ENCODE peak calls at places on chromosomes 1 and 21, in seven cellular contexts. Y, M, F, J, U, D and Q are unnamed samples.

GRCh38 chr1:65850281-65850680 is 57.6 kb downstream of the PDE4B start:
- DNase-seq in Y (no peak), M (no peak), F (no peak), D (no peak), U (no peak), J (no peak), Q (no peak)

GRCh38 chr21:29235714-29236197 is 63.0 kb upstream of the BACH1 start:
- DNase-seq in D (no peak), J (no peak), M (no peak), Y (no peak), U (no peak), F (no peak), Q (no peak)

GRCh38 chr1:224579526-224579925 is 36.6 kb upstream of the CNIH3 start:
- DNase-seq in J (no peak), D (no peak), Y (peak), U (peak), M (no peak), F (peak), Q (no peak)

GRCh38 chr1:31207590-31207989 is 32.1 kb downstream of the NKAIN1 start:
- DNase-seq in J (no peak), M (no peak), D (no peak), F (no peak), U (no peak), Y (no peak), Q (no peak)

GRCh38 chr1:205630241-205630640 is 1.6 kb downstream of the ELK4 start:
- DNase-seq in F (no peak), U (peak), M (no peak), Y (peak), J (no peak), D (peak), Q (no peak)

GRCh38 chr21:36753556-36753955 is 54.6 kb downstream of the SIM2 start:
- DNase-seq in Y (peak), F (no peak), J (no peak), M (no peak), U (peak), D (peak), Q (no peak)

GRCh38 chr1:45859221-45859620 is 55.8 kb downstream of the MAST2 start:
- DNase-seq in J (no peak), Y (no peak), U (no peak), F (no peak), M (no peak), D (no peak), Q (no peak)

GRCh38 chr1:222385973-222386372 is 161.9 kb downstream of the HHIPL2 start:
- DNase-seq in Y (no peak), J (no peak), M (no peak), D (no peak), U (no peak), F (no peak), Q (no peak)

GRCh38 chr1:9784508-9785133 is 39.1 kb downstream of the CLSTN1 start:
- DNase-seq in Y (peak), J (peak), F (peak), D (peak), M (no peak), U (peak), Q (peak)

GRCh38 chr1:5976231-5976630 is 16.0 kb downstream of the NPHP4 start:
- DNase-seq in Y (no peak), F (no peak), J (no peak), D (no peak), U (no peak), M (no peak), Q (peak)

GRCh38 chr1:205510951-205511330 is 6.5 kb downstream of the CDK18 start:
- DNase-seq in U (no peak), J (no peak), Y (no peak), M (no peak), F (no peak), D (no peak), Q (no peak)

GRCh38 chr1:67683736-67684525 is 1.1 kb upstream of the GADD45A start:
- DNase-seq in J (no peak), F (no peak), U (peak), D (peak), M (no peak), Y (peak), Q (no peak)

GRCh38 chr1:32486463-32487113 is 21.7 kb downstream of the ZBTB8B start:
- DNase-seq in J (no peak), D (peak), U (no peak), F (no peak), Y (no peak), M (no peak), Q (no peak)

GRCh38 chr1:30654188-30654587 is 69.2 kb downstream of the MATN1 start:
- DNase-seq in U (no peak), Y (no peak), D (no peak), J (no peak), F (no peak), M (no peak), Q (no peak)

GRCh38 chr1:224223819-224224714 is 41.0 kb downstream of the DEGS1 start:
- DNase-seq in M (no peak), J (no peak), U (peak), D (no peak), Y (peak), F (no peak), Q (no peak)

GRCh38 chr1:24641646-24642151 is 1.4 kb upstream of the SRRM1 start:
- DNase-seq in M (no peak), F (peak), J (no peak), D (peak), Y (peak), U (peak), Q (peak)

GRCh38 chr1:74506311-74506710 is 6.1 kb downstream of the LRRC53 start:
- DNase-seq in D (peak), J (peak), F (peak), U (no peak), Y (no peak), M (no peak), Q (no peak)

GRCh38 chr1:29972664-29973063 is 736.3 kb downstream of the PTPRU start:
- DNase-seq in D (no peak), Y (no peak), F (no peak), J (no peak), U (no peak), M (peak), Q (no peak)

GRCh38 chr1:19311503-19311930 is 427 bp downstream of the AKR7A2 start:
- DNase-seq in F (no peak), Y (no peak), D (no peak), J (peak), M (peak), U (no peak), Q (no peak)

GRCh38 chr21:27240901-27241300 is 274.0 kb upstream of the ADAMTS5 start:
- DNase-seq in Y (no peak), J (no peak), F (no peak), U (no peak), M (no peak), D (no peak), Q (no peak)

GRCh38 chr1:120179420-120180348 is 3.4 kb upstream of the SEC22B start:
- DNase-seq in D (peak), J (peak), M (peak), Y (peak), F (peak), U (peak), Q (peak)

DNA sequence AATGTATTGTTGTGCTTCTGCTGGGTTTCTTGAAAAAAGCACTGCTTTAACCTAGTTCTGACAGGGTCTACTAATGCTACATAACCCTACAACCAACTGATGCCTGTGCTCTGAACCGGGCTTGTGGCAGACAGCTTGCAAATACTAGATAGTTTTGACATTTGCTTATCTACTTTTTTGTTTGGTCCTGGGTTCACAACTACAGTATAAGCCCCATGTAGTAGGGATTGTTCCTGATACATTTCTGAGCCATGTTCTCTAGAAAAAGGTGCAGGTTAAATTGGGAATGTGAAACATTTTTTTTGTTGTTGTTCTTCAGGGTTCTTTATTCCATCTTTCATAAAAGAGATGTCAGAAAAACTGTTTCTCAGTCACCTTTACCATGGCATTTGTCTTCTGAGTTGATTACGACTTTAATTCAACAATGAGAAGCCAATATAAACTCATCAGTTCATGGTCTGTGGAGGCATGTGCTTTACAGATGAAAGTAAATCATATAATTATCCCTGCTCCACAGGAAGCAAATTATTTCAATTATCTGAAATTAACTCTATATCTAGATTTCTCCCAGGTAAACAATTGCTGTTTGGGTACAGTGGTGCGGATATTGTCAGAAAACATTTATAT is 22.0 kb downstream of the OLFM3 start:
- DNase-seq in U (no peak), J (no peak), M (no peak), F (no peak), D (no peak), Y (no peak), Q (no peak)
- H4K8ac ChIP-seq in U (no peak), J (no peak), M (no peak), F (no peak), D (no peak), Y (no peak), Q (no peak)

GRCh38 chr1:16122916-16123315 is 33.0 kb downstream of the EPHA2 start:
- DNase-seq in D (peak), J (no peak), Y (peak), M (no peak), U (peak), F (no peak), Q (peak)
- H2BK5ac ChIP-seq in D (no peak), J (no peak), Y (no peak), M (peak), U (peak), F (no peak), Q (no peak)

GRCh38 chr1:150256549-150257341 is 829 bp upstream of the CA14 start:
- DNase-seq in F (peak), D (peak), J (peak), U (no peak), M (peak), Y (peak), Q (peak)
- H4K8ac ChIP-seq in F (no peak), D (peak), J (no peak), U (peak), M (peak), Y (peak), Q (no peak)

GRCh38 chr1:50427086-50427817 is 4.0 kb upstream of the DMRTA2 start:
- DNase-seq in Y (no peak), J (peak), D (no peak), F (peak), U (no peak), M (peak), Q (no peak)

GRCh38 chr1:50430010-50430405 is 6.8 kb upstream of the DMRTA2 start:
- DNase-seq in M (no peak), J (no peak), F (no peak), D (no peak), U (no peak), Y (no peak), Q (no peak)

GRCh38 chr1:50426108-50426700 is 3.0 kb upstream of the DMRTA2 start:
- DNase-seq in Y (no peak), J (no peak), F (peak), U (no peak), D (no peak), M (peak), Q (peak)

GRCh38 chr1:50426702-50427085 is 3.5 kb upstream of the DMRTA2 start:
- DNase-seq in U (no peak), F (peak), M (peak), D (no peak), Y (no peak), J (no peak), Q (no peak)

GRCh38 chr1:50427818-50428779 is 4.9 kb upstream of the DMRTA2 start:
- DNase-seq in Y (no peak), J (peak), D (no peak), F (peak), M (peak), U (no peak), Q (peak)
- H2BK5ac ChIP-seq in Y (no peak), J (no peak), D (no peak), F (no peak), M (no peak), U (no peak), Q (no peak)

GRCh38 chr1:20625176-20626097 is 7.8 kb upstream of the PINK1 start:
- DNase-seq in U (no peak), Y (no peak), D (no peak), F (peak), J (no peak), M (peak), Q (peak)
- H4K8ac ChIP-seq in U (no peak), Y (no peak), D (no peak), F (no peak), J (no peak), M (no peak), Q (no peak)

GRCh38 chr1:93842750-93843500 is 36.1 kb downstream of the DNTTIP2 start:
- DNase-seq in Y (no peak), F (no peak), M (no peak), D (no peak), J (no peak), U (peak), Q (no peak)

GRCh38 chr1:93839756-93840155 is 39.2 kb downstream of the DNTTIP2 start:
- DNase-seq in Y (no peak), D (no peak), U (peak), M (no peak), J (no peak), F (no peak), Q (no peak)

GRCh38 chr1:93839307-93839706 is 39.7 kb downstream of the DNTTIP2 start:
- DNase-seq in M (no peak), J (no peak), D (peak), U (peak), Y (peak), F (no peak), Q (no peak)

GRCh38 chr1:93841771-93842170 is 37.2 kb downstream of the DNTTIP2 start:
- DNase-seq in M (no peak), U (no peak), Y (no peak), F (no peak), D (peak), J (no peak), Q (no peak)

GRCh38 chr1:93840956-93841482 is 38.0 kb downstream of the DNTTIP2 start:
- DNase-seq in U (no peak), Y (no peak), D (peak), J (no peak), F (no peak), M (no peak), Q (no peak)
- H2BK5ac ChIP-seq in U (no peak), Y (no peak), D (no peak), J (no peak), F (no peak), M (no peak), Q (no peak)